ENCODE peak calls at places on chromosomes 13 and 19, in four cellular contexts. K, S, J and Q are unnamed samples.

GRCh38 chr19:927044-927706 is 1.3 kb downstream of the ARID3A start:
- DNase-seq in K (peak), S (no peak), J (no peak), Q (no peak)

GRCh38 chr19:19269952-19270694 is 3.0 kb downstream of the TM6SF2 start:
- DNase-seq in K (no peak), S (no peak), J (no peak), Q (no peak)

GRCh38 chr13:104571161-104571889 is 1505.1 kb upstream of the SLC10A2 start:
- DNase-seq in K (peak), S (peak), J (peak), Q (peak)

GRCh38 chr13:50928088-50928487 is 18.5 kb downstream of the RNASEH2B start:
- DNase-seq in K (no peak), S (no peak), J (no peak), Q (no peak)

GRCh38 chr19:16920816-16921529 is 32.2 kb downstream of the F2RL3 start:
- DNase-seq in K (peak), S (no peak), J (no peak), Q (peak)

GRCh38 chr13:102309110-102309509 is 92.7 kb downstream of the FGF14 start:
- DNase-seq in K (no peak), S (no peak), J (no peak), Q (peak)

GRCh38 chr19:11377237-11377636 is 2.8 kb downstream of the SWSAP1 start:
- DNase-seq in K (peak), S (no peak), J (peak), Q (peak)

GRCh38 chr13:45310341-45311138 is 30.4 kb downstream of the TPT1 start:
- DNase-seq in K (no peak), S (no peak), J (no peak), Q (no peak)

GRCh38 chr19:7970716-7971448 is 27.4 kb upstream of the TIMM44 start:
- DNase-seq in K (peak), S (no peak), J (peak), Q (peak)

GRCh38 chr13:37138917-37139316 is 33.5 kb upstream of the CSNK1A1L start:
- DNase-seq in K (peak), S (no peak), J (no peak), Q (no peak)

GRCh38 chr13:39776439-39776838 is 121.0 kb downstream of the COG6 start:
- DNase-seq in K (peak), S (no peak), J (peak), Q (peak)

GRCh38 chr19:3507371-3508120 is 1.4 kb downstream of the FZR1 start:
- DNase-seq in K (no peak), S (no peak), J (peak), Q (no peak)

GRCh38 chr13:109707044-109707794 is 79.2 kb downstream of the IRS2 start:
- DNase-seq in K (no peak), S (no peak), J (no peak), Q (no peak)

GRCh38 chr13:41812851-41813250 is 148.1 kb downstream of the VWA8 start:
- DNase-seq in K (no peak), S (no peak), J (no peak), Q (no peak)

GRCh38 chr19:50047686-50048085 is 21.9 kb downstream of the ZNF473 start:
- DNase-seq in K (no peak), S (no peak), J (no peak), Q (no peak)

GRCh38 chr19:5968431-5969373 is 9.2 kb downstream of the RANBP3 start:
- DNase-seq in K (no peak), S (no peak), J (peak), Q (peak)

GRCh38 chr13:29402168-29402621 is 193.3 kb downstream of the SLC7A1 start:
- DNase-seq in K (peak), S (no peak), J (no peak), Q (no peak)

GRCh38 chr13:26589754-26590153 is 32.3 kb downstream of the WASF3 start:
- DNase-seq in K (peak), S (no peak), J (peak), Q (no peak)

GRCh38 chr13:66887088-66887487 is 343.0 kb downstream of the PCDH9 start:
- DNase-seq in K (peak), S (no peak), J (no peak), Q (no peak)

GRCh38 chr19:54795763-54796162 is 7.6 kb upstream of the KIR2DL4 start:
- DNase-seq in K (no peak), S (no peak), J (no peak), Q (no peak)

GRCh38 chr19:15180451-15181390 is 20.1 kb downstream of the NOTCH3 start:
- DNase-seq in K (no peak), S (no peak), J (no peak), Q (no peak)

GRCh38 chr13:101390461-101390860 is 25.8 kb downstream of the NALCN start:
- DNase-seq in K (peak), S (no peak), J (peak), Q (no peak)

GRCh38 chr19:18280247-18281081 is 958 bp downstream of the JUND start:
- DNase-seq in K (peak), S (no peak), J (peak), Q (peak)

GRCh38 chr13:75685239-75685697 is 49.1 kb downstream of the LMO7 start:
- DNase-seq in K (peak), S (no peak), J (peak), Q (peak)

GRCh38 chr13:75787249-75787940 is 151.3 kb downstream of the LMO7 start:
- DNase-seq in K (peak), S (no peak), J (no peak), Q (peak)

GRCh38 chr13:40648841-40649240 is 17.6 kb downstream of the FOXO1 start:
- DNase-seq in K (no peak), S (no peak), J (peak), Q (peak)

GRCh38 chr13:80047406-80047805 is 293.5 kb downstream of the SPRY2 start:
- DNase-seq in K (peak), S (no peak), J (no peak), Q (peak)

GRCh38 chr13:28297341-28297740 is 159.0 kb downstream of the PAN3 start:
- DNase-seq in K (no peak), S (no peak), J (no peak), Q (no peak)

GRCh38 chr19:1671716-1672037 is 19.3 kb upstream of the TCF3 start:
- DNase-seq in K (no peak), S (no peak), J (no peak), Q (no peak)

GRCh38 chr13:41827507-41828213 is 133.2 kb downstream of the VWA8 start:
- DNase-seq in K (peak), S (no peak), J (peak), Q (peak)

GRCh38 chr19:18193388-18194207 is 580 bp downstream of the MPV17L2 start:
- DNase-seq in K (peak), S (no peak), J (peak), Q (no peak)

GRCh38 chr19:2376784-2377519 is 16.9 kb downstream of the TMPRSS9 start:
- DNase-seq in K (no peak), S (no peak), J (no peak), Q (no peak)

GRCh38 chr13:50370303-50370950 is 355.2 kb downstream of the KCNRG start:
- DNase-seq in K (no peak), S (no peak), J (no peak), Q (no peak)

GRCh38 chr19:1466018-1466460 is 13.0 kb downstream of the C19orf25 start:
- DNase-seq in K (no peak), S (no peak), J (no peak), Q (no peak)

GRCh38 chr19:19679176-19680073 is 10.8 kb downstream of the ZNF101 start:
- DNase-seq in K (no peak), S (no peak), J (no peak), Q (no peak)

GRCh38 chr13:100602472-100603142 is 14.0 kb upstream of the GGACT start:
- DNase-seq in K (no peak), S (no peak), J (peak), Q (no peak)

GRCh38 chr13:111382877-111383276 is 62.4 kb downstream of the TEX29 start:
- DNase-seq in K (no peak), S (no peak), J (no peak), Q (no peak)

GRCh38 chr19:55179570-55180484 is at the start of gene SYT5:
- DNase-seq in K (no peak), S (no peak), J (no peak), Q (no peak)

GRCh38 chr19:4376245-4376990 is 23.9 kb downstream of the SH3GL1 start:
- DNase-seq in K (no peak), S (no peak), J (no peak), Q (no peak)

GRCh38 chr19:32469796-32470195 is 64.2 kb downstream of the DPY19L3 start:
- DNase-seq in K (peak), S (no peak), J (no peak), Q (no peak)

GRCh38 chr19:32465176-32465575 is 59.6 kb downstream of the DPY19L3 start:
- DNase-seq in K (no peak), S (no peak), J (no peak), Q (no peak)

GRCh38 chr19:32460476-32460875 is 54.9 kb downstream of the DPY19L3 start:
- DNase-seq in K (no peak), S (no peak), J (no peak), Q (no peak)

GRCh38 chr19:32459199-32459865 is 53.8 kb downstream of the DPY19L3 start:
- DNase-seq in K (no peak), S (no peak), J (no peak), Q (no peak)

GRCh38 chr19:32464279-32464678 is 58.7 kb downstream of the DPY19L3 start:
- DNase-seq in K (peak), S (no peak), J (peak), Q (peak)
- TF ChIP-seq CTCF in K (peak), S (peak), J (peak), Q (no peak)

DNA sequence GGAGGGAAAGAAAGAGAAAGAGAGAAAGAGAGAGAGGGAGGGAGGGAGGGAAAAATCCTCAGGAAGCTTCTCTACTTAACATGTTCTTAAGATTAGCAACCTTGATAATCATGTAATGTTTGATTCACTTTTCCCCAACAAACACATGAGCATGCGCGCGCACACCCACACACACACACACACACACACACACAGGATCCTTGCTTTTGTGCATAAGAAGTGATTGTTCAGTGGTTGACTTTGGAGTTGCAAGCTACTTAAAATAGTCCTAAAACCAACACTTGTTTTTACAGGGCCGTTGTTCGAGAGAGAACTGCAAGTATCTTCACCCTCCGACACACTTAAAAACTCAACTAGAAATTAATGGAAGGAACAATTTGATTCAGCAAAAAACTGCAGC is 100.0 kb upstream of the RAP2A start:
- DNase-seq in K (peak), S (no peak), J (peak), Q (no peak)
- TF ChIP-seq CTCF in K (no peak), S (no peak), J (peak), Q (no peak)

GRCh38 chr13:24746618-24747247 is 17.2 kb upstream of the RNF17 start:
- DNase-seq in K (no peak), S (no peak), J (no peak), Q (no peak)
- TF ChIP-seq CTCF in K (no peak), S (no peak), J (peak), Q (no peak)

GRCh38 chr19:9586764-9587163 is 2.5 kb upstream of the ZNF121 start:
- DNase-seq in K (peak), S (no peak), J (peak), Q (peak)
- TF ChIP-seq CTCF in K (peak), S (peak), J (peak), Q (peak)